ENCODE peak calls at places on chromosomes 6 and 20, in seven cellular contexts. R is CD8-positive, alpha-beta T cell; W is ascending aorta; L is stomach; M is adrenal gland; H is ovary; I is IMR-90. X is an unnamed sample. For H3K9me3, the result is how much of the 10 kb centered on the place peaks cover.

GRCh38 chr20:15069355-15069754 is 731.9 kb upstream of the FLRT3 start:
- DNase-seq in R (no peak), W (no peak), L (no peak), M (no peak), H (no peak), I (no peak), X (no peak)

GRCh38 chr6:125212377-125212776 is 58.8 kb downstream of the TPD52L1 start:
- DNase-seq in R (no peak), W (no peak), L (peak), M (no peak), H (no peak), I (no peak), X (no peak)

GRCh38 chr6:151240861-151241642 is 1.3 kb downstream of the AKAP12 start:
- DNase-seq in R (no peak), W (no peak), L (peak), M (peak), H (peak), I (peak), X (no peak)

GRCh38 chr20:2093200-2093781 is 8.3 kb upstream of the STK35 start:
- DNase-seq in R (no peak), W (no peak), L (peak), M (no peak), H (no peak), I (no peak), X (peak)

GRCh38 chr6:113755449-113756289 is 101.5 kb upstream of the MARCKS start:
- DNase-seq in R (no peak), W (no peak), L (no peak), M (no peak), H (no peak), I (no peak), X (no peak)

GRCh38 chr6:113050979-113051378 is 703.8 kb downstream of the RFPL4B start:
- DNase-seq in R (no peak), W (no peak), L (no peak), M (no peak), H (no peak), I (no peak), X (no peak)

GRCh38 chr20:33724439-33725094 is 4.5 kb upstream of the PXMP4 start:
- DNase-seq in R (no peak), W (no peak), L (peak), M (no peak), H (no peak), I (no peak), X (peak)

GRCh38 chr20:62155428-62156253 is 12.1 kb downstream of the SS18L1 start:
- DNase-seq in R (no peak), W (no peak), L (no peak), M (no peak), H (no peak), I (peak), X (peak)

GRCh38 chr6:37021356-37022129 is 16.1 kb downstream of the FGD2 start:
- DNase-seq in R (peak), W (no peak), L (no peak), M (no peak), H (no peak), I (peak), X (peak)

GRCh38 chr6:87827291-87827690 is 125.3 kb upstream of the AKIRIN2 start:
- DNase-seq in R (no peak), W (no peak), L (no peak), M (no peak), H (no peak), I (no peak), X (no peak)

GRCh38 chr6:105135907-105136432 is 43.8 kb downstream of the POPDC3 start:
- DNase-seq in R (no peak), W (no peak), L (no peak), M (no peak), H (no peak), I (peak), X (no peak)

GRCh38 chr6:169289671-169290408 is 36.2 kb upstream of the THBS2 start:
- DNase-seq in R (no peak), W (no peak), L (no peak), M (no peak), H (no peak), I (peak), X (no peak)

GRCh38 chr6:169289257-169289656 is 35.6 kb upstream of the THBS2 start:
- DNase-seq in R (no peak), W (no peak), L (no peak), M (no peak), H (no peak), I (no peak), X (no peak)

GRCh38 chr6:169288591-169288990 is 34.9 kb upstream of the THBS2 start:
- DNase-seq in R (no peak), W (no peak), L (no peak), M (no peak), H (no peak), I (peak), X (no peak)

GRCh38 chr6:169286961-169287360 is 33.3 kb upstream of the THBS2 start:
- DNase-seq in R (no peak), W (no peak), L (no peak), M (no peak), H (no peak), I (no peak), X (no peak)

DNA sequence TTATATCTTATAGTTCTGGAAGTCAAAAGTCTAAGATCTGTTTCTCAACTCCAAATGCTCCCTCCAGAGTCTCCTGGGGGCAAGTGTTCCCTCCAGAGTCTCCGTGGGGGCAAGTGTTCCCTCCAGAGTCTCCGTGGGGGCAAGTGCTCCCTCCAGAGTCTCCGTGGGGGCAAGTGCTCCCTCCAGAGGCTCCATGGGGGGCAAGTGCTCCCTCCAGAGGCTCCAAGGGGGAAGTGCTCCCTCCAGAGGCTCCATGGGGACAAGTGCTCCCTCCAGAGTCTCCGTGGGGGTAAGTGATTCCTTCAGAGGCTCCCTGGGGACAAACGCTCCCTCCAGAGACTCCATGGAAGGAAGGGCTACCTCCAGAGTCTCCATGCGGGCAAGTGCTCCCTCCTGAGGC is 34.0 kb upstream of the THBS2 start:
- DNase-seq in R (no peak), W (no peak), L (no peak), M (no peak), H (no peak), I (no peak), X (no peak)
- TF ChIP-seq CTCF in R (no peak), W (no peak), L (no peak), M (no peak), H (no peak), I (no peak), X (no peak)

GRCh38 chr20:58485326-58485725 is 29.9 kb downstream of the APCDD1L start:
- DNase-seq in R (no peak), W (no peak), L (no peak), M (no peak), H (no peak), I (peak), X (no peak)
- H3K9me3 ChIP-seq in R (under half), W (under half), L (under half), M (under half), H (under half), I (under half), X (under half)

GRCh38 chr6:134665029-134665723 is 284.7 kb downstream of the ALDH8A1 start:
- DNase-seq in R (no peak), W (no peak), L (no peak), M (no peak), H (no peak), I (no peak), X (no peak)

GRCh38 chr6:134667106-134667505 is 282.8 kb downstream of the ALDH8A1 start:
- DNase-seq in R (no peak), W (no peak), L (no peak), M (no peak), H (no peak), I (peak), X (no peak)

GRCh38 chr6:134666174-134666573 is 283.7 kb downstream of the ALDH8A1 start:
- DNase-seq in R (no peak), W (no peak), L (no peak), M (no peak), H (no peak), I (no peak), X (no peak)

GRCh38 chr6:134674562-134674961 is 275.3 kb downstream of the ALDH8A1 start:
- DNase-seq in R (no peak), W (no peak), L (no peak), M (no peak), H (no peak), I (no peak), X (no peak)

GRCh38 chr6:134669531-134669930 is 280.4 kb downstream of the ALDH8A1 start:
- DNase-seq in R (no peak), W (no peak), L (no peak), M (no peak), H (no peak), I (no peak), X (no peak)
- TF ChIP-seq CTCF in R (no peak), W (no peak), L (no peak), M (no peak), H (no peak), I (no peak), X (no peak)

GRCh38 chr6:138428943-138429616 is 25.1 kb downstream of the HEBP2 start:
- DNase-seq in R (no peak), W (no peak), L (no peak), M (no peak), H (no peak), I (peak), X (no peak)
- H3K9me3 ChIP-seq in R (under half), W (under half), L (under half), M (under half), H (under half), I (under half), X (under half)

GRCh38 chr20:58840816-58841538 is 9.7 kb downstream of the GNAS-AS1 start:
- DNase-seq in R (no peak), W (no peak), L (no peak), M (no peak), H (no peak), I (no peak), X (no peak)

GRCh38 chr20:58839991-58840747 is 10.5 kb downstream of the GNAS-AS1 start:
- DNase-seq in R (no peak), W (no peak), L (no peak), M (no peak), H (no peak), I (no peak), X (no peak)

GRCh38 chr20:58838174-58838573 is 12.5 kb downstream of the GNAS-AS1 start:
- DNase-seq in R (no peak), W (no peak), L (no peak), M (no peak), H (no peak), I (no peak), X (no peak)

GRCh38 chr20:58837717-58838116 is 13.0 kb downstream of the GNAS-AS1 start:
- DNase-seq in R (no peak), W (no peak), L (no peak), M (no peak), H (no peak), I (no peak), X (no peak)

DNA sequence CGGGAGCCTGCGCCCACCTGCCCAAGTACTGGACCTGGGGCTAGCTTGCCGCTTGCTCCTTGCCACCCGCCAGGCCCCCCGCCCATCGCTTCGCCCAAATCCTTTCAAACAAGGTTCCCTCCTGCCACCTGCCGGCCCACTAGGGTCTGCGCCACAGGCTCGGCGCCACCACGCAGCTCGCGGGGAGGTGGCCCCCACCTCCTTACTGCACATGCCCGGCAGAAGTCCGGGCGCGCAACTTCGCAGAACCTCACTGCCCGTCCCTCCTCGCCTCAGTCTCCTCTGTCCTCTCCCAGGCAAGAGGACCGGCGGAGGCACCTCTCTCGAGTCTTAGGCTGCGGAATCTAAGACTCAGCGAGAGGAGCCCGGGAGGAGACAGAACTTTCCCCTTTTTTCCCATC is 11.2 kb downstream of the GNAS-AS1 start:
- DNase-seq in R (peak), W (no peak), L (no peak), M (no peak), H (no peak), I (peak), X (peak)
- TF ChIP-seq CTCF in R (peak), W (peak), L (no peak), M (no peak), H (no peak), I (peak), X (peak)

GRCh38 chr6:372336-372911 is 19.1 kb upstream of the IRF4 start:
- DNase-seq in R (no peak), W (no peak), L (no peak), M (no peak), H (no peak), I (no peak), X (no peak)
- H3K9me3 ChIP-seq in R (under half), W (under half), L (under half), M (under half), H (under half), I (under half), X (under half)

GRCh38 chr6:74277749-74278148 is 581.7 kb downstream of the CD109 start:
- DNase-seq in R (no peak), W (no peak), L (no peak), M (no peak), H (no peak), I (peak), X (no peak)

GRCh38 chr6:74284266-74284665 is 588.3 kb downstream of the CD109 start:
- DNase-seq in R (no peak), W (no peak), L (no peak), M (no peak), H (no peak), I (peak), X (no peak)

GRCh38 chr6:74282143-74282689 is 586.2 kb downstream of the CD109 start:
- DNase-seq in R (no peak), W (no peak), L (no peak), M (no peak), H (no peak), I (no peak), X (no peak)

GRCh38 chr6:74280130-74280692 is 584.2 kb downstream of the CD109 start:
- DNase-seq in R (no peak), W (no peak), L (no peak), M (no peak), H (no peak), I (no peak), X (no peak)
- TF ChIP-seq CTCF in R (no peak), W (no peak), L (no peak), M (no peak), H (no peak), I (peak), X (no peak)

X was measured in Caco-2.